ENCODE peak calls at places on chromosome 16, in six cellular contexts. One of them, this sample, is unnamed.

GRCh38 chr16:85253127-85253941 is 141.1 kb upstream of the CIBAR2 start:
- DNase-seq in mammary epithelial cell: no peak
- DNase-seq in left ventricle myocardium inferior: peak; percentile 50
- DNase-seq in endodermal cell: peak; percentile 94
- DNase-seq in H9: peak; percentile 82
- DNase-seq in heart right ventricle: peak; percentile 66
- DNase-seq in this sample: peak; percentile 53

GRCh38 chr16:81694494-81695285 is 84.4 kb upstream of the PLCG2 start:
- DNase-seq in mammary epithelial cell: no peak
- DNase-seq in left ventricle myocardium inferior: no peak
- DNase-seq in endodermal cell: no peak
- DNase-seq in H9: no peak
- DNase-seq in heart right ventricle: no peak
- DNase-seq in this sample: no peak

GRCh38 chr16:3785413-3785812 is 68.1 kb upstream of the TRAP1 start:
- DNase-seq in mammary epithelial cell: no peak
- DNase-seq in left ventricle myocardium inferior: no peak
- DNase-seq in endodermal cell: no peak
- DNase-seq in H9: no peak
- DNase-seq in heart right ventricle: no peak
- DNase-seq in this sample: no peak

GRCh38 chr16:19415461-19415860 is 2.2 kb upstream of the TMC5 start:
- DNase-seq in mammary epithelial cell: no peak
- DNase-seq in left ventricle myocardium inferior: no peak
- DNase-seq in endodermal cell: no peak
- DNase-seq in H9: no peak
- DNase-seq in heart right ventricle: no peak
- DNase-seq in this sample: no peak

GRCh38 chr16:2163211-2163881 is 7.8 kb downstream of the TRAF7 start:
- DNase-seq in mammary epithelial cell: peak; percentile 88
- DNase-seq in left ventricle myocardium inferior: no peak
- DNase-seq in endodermal cell: no peak
- DNase-seq in H9: no peak
- DNase-seq in heart right ventricle: no peak
- DNase-seq in this sample: no peak

GRCh38 chr16:3949287-3949686 is 68.8 kb upstream of the CREBBP start:
- DNase-seq in mammary epithelial cell: no peak
- DNase-seq in left ventricle myocardium inferior: no peak
- DNase-seq in endodermal cell: peak; percentile 23
- DNase-seq in H9: no peak
- DNase-seq in heart right ventricle: peak; percentile 50
- DNase-seq in this sample: no peak

GRCh38 chr16:2015117-2015946 is 4.3 kb upstream of the NPW start:
- DNase-seq in mammary epithelial cell: peak; percentile 76
- DNase-seq in left ventricle myocardium inferior: no peak
- DNase-seq in endodermal cell: no peak
- DNase-seq in H9: no peak
- DNase-seq in heart right ventricle: no peak
- DNase-seq in this sample: no peak

GRCh38 chr16:31201511-31202401 is 804 bp downstream of the PYCARD start:
- DNase-seq in mammary epithelial cell: peak; percentile 39
- DNase-seq in left ventricle myocardium inferior: peak; percentile 35
- DNase-seq in endodermal cell: peak; percentile 88
- DNase-seq in H9: peak; percentile 82
- DNase-seq in heart right ventricle: peak; percentile 44
- DNase-seq in this sample: peak; percentile 38

GRCh38 chr16:22250522-22250921 is 44.4 kb downstream of the EEF2K start:
- DNase-seq in mammary epithelial cell: no peak
- DNase-seq in left ventricle myocardium inferior: no peak
- DNase-seq in endodermal cell: no peak
- DNase-seq in H9: no peak
- DNase-seq in heart right ventricle: no peak
- DNase-seq in this sample: no peak

GRCh38 chr16:23398987-23399805 is 53.8 kb downstream of the COG7 start:
- DNase-seq in mammary epithelial cell: no peak
- DNase-seq in left ventricle myocardium inferior: peak; percentile 34
- DNase-seq in endodermal cell: peak; percentile 89
- DNase-seq in H9: peak; percentile 88
- DNase-seq in heart right ventricle: peak; percentile 40
- DNase-seq in this sample: no peak

GRCh38 chr16:12078405-12079245 is 102.1 kb downstream of the SNX29 start:
- DNase-seq in mammary epithelial cell: no peak
- DNase-seq in left ventricle myocardium inferior: no peak
- DNase-seq in endodermal cell: no peak
- DNase-seq in H9: no peak
- DNase-seq in heart right ventricle: no peak
- DNase-seq in this sample: peak; percentile 23

GRCh38 chr16:15769239-15769638 is 87.6 kb downstream of the MYH11 start:
- DNase-seq in mammary epithelial cell: no peak
- DNase-seq in left ventricle myocardium inferior: no peak
- DNase-seq in endodermal cell: no peak
- DNase-seq in H9: no peak
- DNase-seq in heart right ventricle: no peak
- DNase-seq in this sample: no peak

GRCh38 chr16:7367309-7367708 is 34.7 kb downstream of the RBFOX1 start:
- DNase-seq in mammary epithelial cell: no peak
- DNase-seq in left ventricle myocardium inferior: no peak
- DNase-seq in endodermal cell: no peak
- DNase-seq in H9: no peak
- DNase-seq in heart right ventricle: no peak
- DNase-seq in this sample: no peak

GRCh38 chr16:11084484-11085024 is 140.2 kb downstream of the CLEC16A start:
- DNase-seq in mammary epithelial cell: no peak
- DNase-seq in left ventricle myocardium inferior: no peak
- DNase-seq in endodermal cell: no peak
- DNase-seq in H9: no peak
- DNase-seq in heart right ventricle: no peak
- DNase-seq in this sample: no peak

GRCh38 chr16:3902731-3903130 is 22.2 kb upstream of the CREBBP start:
- DNase-seq in mammary epithelial cell: no peak
- DNase-seq in left ventricle myocardium inferior: no peak
- DNase-seq in endodermal cell: no peak
- DNase-seq in H9: no peak
- DNase-seq in heart right ventricle: no peak
- DNase-seq in this sample: no peak

DNA sequence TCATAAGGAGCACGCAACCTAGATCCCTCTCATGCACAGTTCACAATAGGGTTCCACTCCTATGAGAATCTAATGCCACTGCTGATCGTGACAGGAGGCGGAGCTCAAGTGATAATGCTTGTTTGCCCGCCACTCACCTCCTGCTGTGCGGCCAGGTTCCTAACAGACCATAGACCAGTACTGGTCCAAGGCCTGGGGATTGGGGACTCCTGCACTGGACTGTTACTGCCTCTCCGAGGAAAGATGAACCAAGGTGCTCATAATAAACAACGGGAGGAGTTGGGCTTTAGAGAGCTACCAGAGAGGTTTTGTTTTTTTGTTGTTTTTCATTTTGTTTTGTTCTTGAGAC is 58.2 kb downstream of the TK2 start:
- DNase-seq in mammary epithelial cell: no peak
- DNase-seq in left ventricle myocardium inferior: no peak
- DNase-seq in endodermal cell: peak; percentile 72
- DNase-seq in H9: no peak
- DNase-seq in heart right ventricle: no peak
- DNase-seq in this sample: no peak
- TF ChIP-seq CTCF in mammary epithelial cell: no peak
- TF ChIP-seq CTCF in left ventricle myocardium inferior: no peak
- TF ChIP-seq CTCF in endodermal cell: no peak
- TF ChIP-seq CTCF in H9: no peak
- TF ChIP-seq CTCF in heart right ventricle: no peak
- TF ChIP-seq CTCF in this sample: no peak

GRCh38 chr16:67942510-67943255 is 1.2 kb downstream of the LCAT start:
- DNase-seq in mammary epithelial cell: no peak
- DNase-seq in left ventricle myocardium inferior: no peak
- DNase-seq in endodermal cell: no peak
- DNase-seq in H9: peak; percentile 63
- DNase-seq in heart right ventricle: no peak
- DNase-seq in this sample: no peak
- H3K27ac ChIP-seq in mammary epithelial cell: no peak overlapping the region
- H3K27ac ChIP-seq in left ventricle myocardium inferior: peak overlapping the region; percentile 80
- H3K27ac ChIP-seq in endodermal cell: peak overlapping the region; percentile 32
- H3K27ac ChIP-seq in H9: no peak overlapping the region
- H3K27ac ChIP-seq in heart right ventricle: no peak overlapping the region
- H3K27ac ChIP-seq in this sample: no peak overlapping the region

DNA sequence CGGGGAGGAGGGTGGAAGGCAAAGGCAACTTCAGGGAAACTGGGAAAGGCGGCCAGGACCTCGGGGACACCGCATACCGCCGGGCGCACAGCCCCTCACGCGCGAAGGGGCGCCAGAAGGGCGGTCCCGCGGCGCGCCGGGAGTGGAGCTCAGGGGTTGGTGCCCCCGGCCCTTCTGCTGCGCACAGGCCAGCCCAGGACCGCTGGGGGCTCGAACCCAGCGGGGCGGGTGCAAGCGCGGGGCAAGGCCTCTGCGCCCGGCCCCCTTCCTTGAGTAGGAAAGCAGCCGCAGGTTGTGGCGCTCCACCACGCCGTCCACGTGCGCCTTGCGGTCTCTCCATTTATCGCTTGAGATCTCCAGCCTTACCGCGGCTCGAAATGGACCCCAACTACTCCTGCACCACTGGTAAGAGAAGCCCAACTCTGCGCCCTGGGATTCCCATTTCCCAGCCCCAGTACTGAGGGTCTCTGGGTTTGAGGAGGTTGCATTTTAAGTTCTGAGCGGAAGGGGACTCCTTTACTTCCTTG is 3.0 kb upstream of the MT1A start:
- DNase-seq in mammary epithelial cell: no peak
- DNase-seq in left ventricle myocardium inferior: no peak
- DNase-seq in endodermal cell: peak; percentile 64
- DNase-seq in H9: peak; percentile 38
- DNase-seq in heart right ventricle: no peak
- DNase-seq in this sample: no peak
- H3K27me3 ChIP-seq in mammary epithelial cell: peaks cover 4% of the 10 kb centered on the region
- H3K27me3 ChIP-seq in left ventricle myocardium inferior: peaks cover 68% of the 10 kb centered on the region
- H3K27me3 ChIP-seq in endodermal cell: peaks cover 100% of the 10 kb centered on the region
- H3K27me3 ChIP-seq in H9: peaks cover 98% of the 10 kb centered on the region
- H3K27me3 ChIP-seq in heart right ventricle: peaks cover 98% of the 10 kb centered on the region
- H3K27me3 ChIP-seq in this sample: peaks cover 91% of the 10 kb centered on the region

DNA sequence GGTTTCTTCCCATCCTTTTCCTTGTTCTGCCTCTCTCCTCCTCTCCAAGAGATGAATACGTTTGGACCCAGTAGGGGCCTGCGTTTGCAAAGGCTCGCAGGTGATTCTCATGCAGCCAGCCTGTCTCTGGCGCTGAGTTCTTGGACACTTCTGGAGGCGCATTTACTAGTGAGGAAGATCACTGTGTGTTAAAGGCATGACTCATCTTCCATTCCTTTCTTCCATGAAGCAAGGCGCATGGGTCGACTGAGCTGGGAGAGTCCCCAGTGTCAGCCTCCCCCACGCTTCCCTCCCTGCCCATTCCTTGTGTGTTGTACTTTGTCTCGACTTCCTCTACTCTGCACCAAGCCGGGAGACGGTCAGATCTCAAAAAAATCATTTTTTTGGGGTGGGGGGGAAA is 159.9 kb upstream of the EEF2KMT start:
- DNase-seq in mammary epithelial cell: no peak
- DNase-seq in left ventricle myocardium inferior: no peak
- DNase-seq in endodermal cell: peak; percentile 44
- DNase-seq in H9: no peak
- DNase-seq in heart right ventricle: no peak
- DNase-seq in this sample: no peak
- TF ChIP-seq CTCF in mammary epithelial cell: no peak
- TF ChIP-seq CTCF in left ventricle myocardium inferior: no peak
- TF ChIP-seq CTCF in endodermal cell: no peak
- TF ChIP-seq CTCF in H9: no peak
- TF ChIP-seq CTCF in heart right ventricle: no peak
- TF ChIP-seq CTCF in this sample: no peak

DNA sequence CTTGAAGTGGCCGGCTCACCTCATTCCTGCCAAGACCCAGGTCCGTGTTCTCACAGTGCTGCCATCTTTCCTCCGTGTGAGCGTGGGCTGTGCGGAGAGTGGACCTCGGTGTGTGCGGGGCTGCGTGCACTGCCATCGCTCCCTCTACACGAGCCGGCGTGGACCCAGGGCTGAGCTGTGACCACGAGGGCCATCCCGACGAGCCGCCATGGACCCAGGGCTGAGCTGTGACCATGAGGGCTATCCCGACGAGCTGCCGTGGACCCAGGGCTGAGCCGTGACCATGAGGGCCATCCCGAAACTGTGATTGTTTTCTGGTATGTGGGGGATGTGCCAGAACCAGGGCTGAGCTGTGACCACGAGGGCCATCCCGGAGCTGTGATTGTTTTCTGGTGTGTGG is 8.9 kb upstream of the MVD start:
- DNase-seq in mammary epithelial cell: no peak
- DNase-seq in left ventricle myocardium inferior: no peak
- DNase-seq in endodermal cell: no peak
- DNase-seq in H9: no peak
- DNase-seq in heart right ventricle: no peak
- DNase-seq in this sample: no peak
- H3K27ac ChIP-seq in mammary epithelial cell: no peak overlapping the region
- H3K27ac ChIP-seq in left ventricle myocardium inferior: peak overlapping the region; percentile 87
- H3K27ac ChIP-seq in endodermal cell: no peak overlapping the region
- H3K27ac ChIP-seq in H9: no peak overlapping the region
- H3K27ac ChIP-seq in heart right ventricle: no peak overlapping the region
- H3K27ac ChIP-seq in this sample: no peak overlapping the region

DNA sequence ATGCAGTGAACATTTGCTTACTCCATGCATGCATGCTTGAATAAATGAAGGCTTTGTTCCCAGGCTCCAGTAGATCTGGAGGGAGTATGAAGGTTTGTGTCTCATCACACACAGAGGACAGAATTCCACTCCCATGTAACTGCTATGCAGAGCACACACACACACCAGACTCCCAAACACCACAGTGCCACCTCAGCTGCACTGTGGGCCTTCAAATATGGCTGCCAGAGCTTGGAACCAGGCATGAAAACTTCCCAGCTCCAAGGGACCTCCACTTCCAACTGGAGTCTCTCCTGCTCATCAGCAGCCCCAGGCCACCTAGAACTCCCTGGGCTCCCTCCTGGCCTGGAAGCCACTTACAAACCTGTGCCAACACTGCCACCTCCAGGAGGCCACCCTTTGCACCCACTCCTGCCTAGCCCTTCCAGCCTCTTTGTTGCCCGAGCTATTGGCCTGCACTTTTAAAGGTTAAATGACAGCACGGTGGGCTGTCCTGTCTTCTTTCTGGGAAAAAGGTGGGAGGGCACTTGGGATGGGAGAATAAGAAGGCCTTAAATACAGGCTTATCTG is 151.2 kb downstream of the ZNF423 start:
- DNase-seq in mammary epithelial cell: no peak
- DNase-seq in left ventricle myocardium inferior: no peak
- DNase-seq in endodermal cell: peak; percentile 75
- DNase-seq in H9: peak; percentile 68
- DNase-seq in heart right ventricle: no peak
- DNase-seq in this sample: no peak
- H3K27me3 ChIP-seq in mammary epithelial cell: no peaks in the 10 kb centered on the region
- H3K27me3 ChIP-seq in left ventricle myocardium inferior: peaks cover 9% of the 10 kb centered on the region
- H3K27me3 ChIP-seq in endodermal cell: no peaks in the 10 kb centered on the region
- H3K27me3 ChIP-seq in H9: no peaks in the 10 kb centered on the region
- H3K27me3 ChIP-seq in heart right ventricle: peaks cover 7% of the 10 kb centered on the region
- H3K27me3 ChIP-seq in this sample: no peaks in the 10 kb centered on the region

This sample was measured in CD4-positive, alpha-beta T cell.